ENCODE peak calls at places on chromosome 14, in five cellular contexts. K, P, O, H and Z are unnamed samples.

GRCh38 chr14:20412422-20412821 is 879 bp downstream of the TEP1 start:
- DNase-seq in K (no peak), P (peak), O (no peak), H (no peak), Z (no peak)

GRCh38 chr14:19878029-19878642 is 3.2 kb downstream of the OR4K2 start:
- DNase-seq in K (peak), P (no peak), O (peak), H (peak), Z (no peak)

GRCh38 chr14:77043984-77044485 is 15.5 kb upstream of the IRF2BPL start:
- DNase-seq in K (no peak), P (no peak), O (no peak), H (no peak), Z (no peak)

GRCh38 chr14:74980746-74981661 is 21.7 kb upstream of the EIF2B2 start:
- DNase-seq in K (no peak), P (no peak), O (no peak), H (peak), Z (peak)

GRCh38 chr14:54316652-54317051 is 80.2 kb upstream of the CDKN3 start:
- DNase-seq in K (no peak), P (no peak), O (no peak), H (no peak), Z (no peak)

GRCh38 chr14:77028384-77029246 is at the start of gene IRF2BPL:
- DNase-seq in K (peak), P (peak), O (peak), H (peak), Z (peak)

GRCh38 chr14:20190596-20190995 is at the start of gene OR11G2:
- DNase-seq in K (no peak), P (no peak), O (no peak), H (no peak), Z (no peak)

GRCh38 chr14:74333909-74334308 is 14.4 kb upstream of the VRTN start:
- DNase-seq in K (no peak), P (no peak), O (no peak), H (no peak), Z (peak)

GRCh38 chr14:65286443-65286842 is 126.1 kb upstream of the FUT8 start:
- DNase-seq in K (peak), P (no peak), O (peak), H (no peak), Z (no peak)

GRCh38 chr14:76877871-76878270 is 51.7 kb downstream of the LRRC74A start:
- DNase-seq in K (no peak), P (no peak), O (no peak), H (no peak), Z (no peak)

GRCh38 chr14:91170504-91171121 is 56.7 kb downstream of the DGLUCY start:
- DNase-seq in K (no peak), P (no peak), O (no peak), H (no peak), Z (peak)

DNA sequence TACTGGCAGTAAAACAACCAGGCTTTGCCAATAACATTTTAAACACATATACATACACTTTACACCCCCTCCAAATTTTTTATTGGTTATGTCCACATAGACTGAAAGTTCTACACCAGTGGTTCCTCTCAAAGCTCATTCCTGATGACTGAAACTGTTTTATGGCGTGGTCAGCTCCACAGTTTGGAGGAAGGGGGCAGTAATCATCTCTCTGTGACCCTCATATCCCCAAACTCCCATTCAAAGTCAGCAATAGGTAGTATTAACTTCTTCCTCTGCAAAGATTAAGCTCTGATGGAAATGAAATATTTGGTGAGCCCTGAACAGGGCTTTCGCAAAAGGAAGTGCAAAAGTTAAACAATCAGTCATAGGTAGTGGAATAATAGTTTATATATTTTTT is 55.3 kb upstream of the DAAM1 start:
- DNase-seq in K (no peak), P (no peak), O (no peak), H (no peak), Z (no peak)
- TF ChIP-seq BHLHE40 in K (no peak), P (no peak), O (no peak), H (no peak), Z (no peak)

GRCh38 chr14:92414685-92415084 is 91.7 kb downstream of the SLC24A4 start:
- DNase-seq in K (no peak), P (no peak), O (no peak), H (no peak), Z (no peak)

GRCh38 chr14:92421756-92422155 is 91.8 kb upstream of the RIN3 start:
- DNase-seq in K (no peak), P (no peak), O (no peak), H (no peak), Z (no peak)

GRCh38 chr14:92412912-92413311 is 89.9 kb downstream of the SLC24A4 start:
- DNase-seq in K (no peak), P (no peak), O (no peak), H (no peak), Z (peak)

GRCh38 chr14:92415969-92416368 is 93.0 kb downstream of the SLC24A4 start:
- DNase-seq in K (no peak), P (no peak), O (no peak), H (no peak), Z (no peak)

DNA sequence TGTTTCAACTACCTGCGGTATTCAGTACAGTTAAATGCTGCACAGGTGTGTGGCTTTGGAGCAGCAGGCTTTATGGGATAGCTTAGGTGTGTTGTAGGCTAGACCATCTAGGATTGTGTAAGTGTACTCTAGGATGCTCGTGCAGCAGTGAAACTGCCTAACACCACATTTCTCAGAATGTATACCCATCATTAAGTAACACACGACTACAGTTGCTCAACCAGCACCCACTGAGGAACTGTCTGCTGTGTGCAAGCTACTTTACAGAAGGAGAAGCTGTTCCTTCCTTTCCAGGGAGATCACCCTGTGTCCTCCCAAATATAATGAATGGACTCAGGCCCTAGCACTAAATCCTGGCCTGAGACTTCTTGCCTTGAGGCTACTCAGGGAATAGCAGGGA is 94.8 kb downstream of the SLC24A4 start:
- DNase-seq in K (no peak), P (no peak), O (no peak), H (no peak), Z (no peak)
- TF ChIP-seq RAD21 in K (no peak), P (no peak), O (no peak), H (no peak), Z (no peak)

GRCh38 chr14:50871223-50871622 is 630 bp upstream of the ABHD12B start:
- DNase-seq in K (no peak), P (no peak), O (no peak), H (no peak), Z (no peak)

GRCh38 chr14:50871914-50872732 is at the start of gene ABHD12B:
- DNase-seq in K (no peak), P (no peak), O (no peak), H (no peak), Z (no peak)

GRCh38 chr14:50875359-50876090 is 3.7 kb downstream of the ABHD12B start:
- DNase-seq in K (peak), P (peak), O (no peak), H (no peak), Z (peak)

DNA sequence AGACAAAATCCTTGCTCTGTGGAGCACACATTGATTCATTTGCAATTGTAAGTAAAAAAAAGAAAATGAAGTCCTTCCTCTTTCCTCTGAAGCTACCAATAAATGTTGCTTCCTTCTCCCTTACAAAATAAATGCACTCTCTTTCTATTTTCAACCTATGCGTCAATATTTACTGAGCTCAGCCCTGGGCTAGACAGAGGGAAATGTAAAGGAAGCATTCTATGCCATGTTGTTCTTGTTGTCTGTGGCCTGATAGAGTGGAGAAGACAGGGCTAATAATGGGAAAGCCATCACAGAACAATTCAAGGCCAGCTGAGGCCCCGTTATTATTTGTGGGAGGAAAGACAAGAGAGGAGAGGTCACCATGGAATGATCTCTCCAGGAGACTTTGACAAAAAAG is 3.0 kb downstream of the ABHD12B start:
- DNase-seq in K (peak), P (no peak), O (no peak), H (no peak), Z (no peak)
- TF ChIP-seq BHLHE40 in K (no peak), P (no peak), O (no peak), H (no peak), Z (no peak)

GRCh38 chr14:52079239-52079956 is 10.5 kb upstream of the NID2 start:
- DNase-seq in K (peak), P (no peak), O (no peak), H (no peak), Z (peak)
- TF ChIP-seq RAD21 in K (no peak), P (no peak), O (no peak), H (no peak), Z (no peak)